ENCODE peak calls at places on chromosomes 13 and 19, in seven cellular contexts. One of them, this sample, is unnamed.

GRCh38 chr13:98576215-98576945 is 527 bp downstream of the STK24 start:
- DNase-seq in CD4-positive, alpha-beta T cell: no peak
- DNase-seq in GM23338: peak; percentile 57
- DNase-seq in CD8-positive, alpha-beta T cell: peak; percentile 46
- DNase-seq in testis: peak; percentile 55
- DNase-seq in AG04450: no peak
- DNase-seq in left ventricle myocardium inferior: peak; percentile 62
- DNase-seq in this sample: peak; percentile 59

GRCh38 chr19:45514376-45515051 is 7.2 kb downstream of the VASP start:
- DNase-seq in CD4-positive, alpha-beta T cell: no peak
- DNase-seq in GM23338: no peak
- DNase-seq in CD8-positive, alpha-beta T cell: no peak
- DNase-seq in testis: no peak
- DNase-seq in AG04450: no peak
- DNase-seq in left ventricle myocardium inferior: no peak
- DNase-seq in this sample: no peak

GRCh38 chr19:3115411-3115810 is 20.4 kb upstream of the GNA15 start:
- DNase-seq in CD4-positive, alpha-beta T cell: no peak
- DNase-seq in GM23338: no peak
- DNase-seq in CD8-positive, alpha-beta T cell: no peak
- DNase-seq in testis: no peak
- DNase-seq in AG04450: no peak
- DNase-seq in left ventricle myocardium inferior: no peak
- DNase-seq in this sample: no peak

GRCh38 chr19:8699908-8700307 is 1.3 kb upstream of the ACTL9 start:
- DNase-seq in CD4-positive, alpha-beta T cell: no peak
- DNase-seq in GM23338: no peak
- DNase-seq in CD8-positive, alpha-beta T cell: no peak
- DNase-seq in testis: no peak
- DNase-seq in AG04450: no peak
- DNase-seq in left ventricle myocardium inferior: no peak
- DNase-seq in this sample: no peak

GRCh38 chr19:51694318-51695085 is 1.4 kb downstream of the SPACA6 start:
- DNase-seq in CD4-positive, alpha-beta T cell: no peak
- DNase-seq in GM23338: no peak
- DNase-seq in CD8-positive, alpha-beta T cell: no peak
- DNase-seq in testis: no peak
- DNase-seq in AG04450: no peak
- DNase-seq in left ventricle myocardium inferior: no peak
- DNase-seq in this sample: no peak

GRCh38 chr13:41457589-41458186 is 338 bp downstream of the RGCC start:
- DNase-seq in CD4-positive, alpha-beta T cell: no peak
- DNase-seq in GM23338: peak; percentile 29
- DNase-seq in CD8-positive, alpha-beta T cell: peak; percentile 52
- DNase-seq in testis: no peak
- DNase-seq in AG04450: no peak
- DNase-seq in left ventricle myocardium inferior: peak; percentile 25
- DNase-seq in this sample: no peak

GRCh38 chr13:80341098-80341701 is at the start of gene SPRY2:
- DNase-seq in CD4-positive, alpha-beta T cell: no peak
- DNase-seq in GM23338: peak; percentile 97
- DNase-seq in CD8-positive, alpha-beta T cell: peak; percentile 15
- DNase-seq in testis: peak; percentile 96
- DNase-seq in AG04450: peak; percentile 85
- DNase-seq in left ventricle myocardium inferior: peak; percentile 94
- DNase-seq in this sample: peak; percentile 85

GRCh38 chr13:50531917-50532899 is 311.3 kb downstream of the DLEU7 start:
- DNase-seq in CD4-positive, alpha-beta T cell: no peak
- DNase-seq in GM23338: no peak
- DNase-seq in CD8-positive, alpha-beta T cell: no peak
- DNase-seq in testis: no peak
- DNase-seq in AG04450: no peak
- DNase-seq in left ventricle myocardium inferior: no peak
- DNase-seq in this sample: no peak

GRCh38 chr19:11475861-11476260 is 5.0 kb downstream of the ELAVL3 start:
- DNase-seq in CD4-positive, alpha-beta T cell: no peak
- DNase-seq in GM23338: no peak
- DNase-seq in CD8-positive, alpha-beta T cell: no peak
- DNase-seq in testis: no peak
- DNase-seq in AG04450: no peak
- DNase-seq in left ventricle myocardium inferior: no peak
- DNase-seq in this sample: no peak

GRCh38 chr13:30798776-30799625 is 63.7 kb downstream of the ALOX5AP start:
- DNase-seq in CD4-positive, alpha-beta T cell: no peak
- DNase-seq in GM23338: peak; percentile 30
- DNase-seq in CD8-positive, alpha-beta T cell: no peak
- DNase-seq in testis: no peak
- DNase-seq in AG04450: no peak
- DNase-seq in left ventricle myocardium inferior: no peak
- DNase-seq in this sample: no peak

GRCh38 chr19:13839938-13840750 is 36.8 kb upstream of the NANOS3 start:
- DNase-seq in CD4-positive, alpha-beta T cell: no peak
- DNase-seq in GM23338: no peak
- DNase-seq in CD8-positive, alpha-beta T cell: peak; percentile 57
- DNase-seq in testis: no peak
- DNase-seq in AG04450: no peak
- DNase-seq in left ventricle myocardium inferior: peak; percentile 65
- DNase-seq in this sample: peak; percentile 71

GRCh38 chr19:18777725-18778389 is 13.2 kb downstream of the COMP start:
- DNase-seq in CD4-positive, alpha-beta T cell: no peak
- DNase-seq in GM23338: no peak
- DNase-seq in CD8-positive, alpha-beta T cell: no peak
- DNase-seq in testis: no peak
- DNase-seq in AG04450: no peak
- DNase-seq in left ventricle myocardium inferior: no peak
- DNase-seq in this sample: no peak

GRCh38 chr19:11656535-11656934 is 59.3 kb downstream of the ZNF627 start:
- DNase-seq in CD4-positive, alpha-beta T cell: no peak
- DNase-seq in GM23338: no peak
- DNase-seq in CD8-positive, alpha-beta T cell: no peak
- DNase-seq in testis: no peak
- DNase-seq in AG04450: no peak
- DNase-seq in left ventricle myocardium inferior: no peak
- DNase-seq in this sample: no peak

GRCh38 chr19:10662384-10663251 is 8.5 kb downstream of the ILF3 start:
- DNase-seq in CD4-positive, alpha-beta T cell: no peak
- DNase-seq in GM23338: no peak
- DNase-seq in CD8-positive, alpha-beta T cell: no peak
- DNase-seq in testis: no peak
- DNase-seq in AG04450: no peak
- DNase-seq in left ventricle myocardium inferior: no peak
- DNase-seq in this sample: no peak

GRCh38 chr19:35206379-35206778 is 22.2 kb downstream of the FAM187B start:
- DNase-seq in CD4-positive, alpha-beta T cell: peak; percentile 40
- DNase-seq in GM23338: no peak
- DNase-seq in CD8-positive, alpha-beta T cell: peak; percentile 62
- DNase-seq in testis: no peak
- DNase-seq in AG04450: no peak
- DNase-seq in left ventricle myocardium inferior: no peak
- DNase-seq in this sample: no peak

GRCh38 chr19:10518444-10519361 is 1.5 kb upstream of the S1PR5 start:
- DNase-seq in CD4-positive, alpha-beta T cell: no peak
- DNase-seq in GM23338: peak; percentile 40
- DNase-seq in CD8-positive, alpha-beta T cell: peak; percentile 35
- DNase-seq in testis: no peak
- DNase-seq in AG04450: no peak
- DNase-seq in left ventricle myocardium inferior: no peak
- DNase-seq in this sample: no peak

GRCh38 chr13:107203146-107203847 is 635.4 kb upstream of the ARGLU1 start:
- DNase-seq in CD4-positive, alpha-beta T cell: no peak
- DNase-seq in GM23338: peak; percentile 82
- DNase-seq in CD8-positive, alpha-beta T cell: no peak
- DNase-seq in testis: peak; percentile 27
- DNase-seq in AG04450: no peak
- DNase-seq in left ventricle myocardium inferior: no peak
- DNase-seq in this sample: no peak

GRCh38 chr19:15428956-15429824 is 10.4 kb upstream of the AKAP8L start:
- DNase-seq in CD4-positive, alpha-beta T cell: no peak
- DNase-seq in GM23338: no peak
- DNase-seq in CD8-positive, alpha-beta T cell: no peak
- DNase-seq in testis: no peak
- DNase-seq in AG04450: no peak
- DNase-seq in left ventricle myocardium inferior: no peak
- DNase-seq in this sample: no peak

GRCh38 chr19:15425321-15425950 is 6.6 kb upstream of the AKAP8L start:
- DNase-seq in CD4-positive, alpha-beta T cell: no peak
- DNase-seq in GM23338: no peak
- DNase-seq in CD8-positive, alpha-beta T cell: no peak
- DNase-seq in testis: no peak
- DNase-seq in AG04450: no peak
- DNase-seq in left ventricle myocardium inferior: no peak
- DNase-seq in this sample: no peak

GRCh38 chr19:15427991-15428471 is 9.2 kb upstream of the AKAP8L start:
- DNase-seq in CD4-positive, alpha-beta T cell: no peak
- DNase-seq in GM23338: no peak
- DNase-seq in CD8-positive, alpha-beta T cell: no peak
- DNase-seq in testis: no peak
- DNase-seq in AG04450: no peak
- DNase-seq in left ventricle myocardium inferior: no peak
- DNase-seq in this sample: no peak

GRCh38 chr19:15426485-15427349 is 7.9 kb upstream of the AKAP8L start:
- DNase-seq in CD4-positive, alpha-beta T cell: no peak
- DNase-seq in GM23338: no peak
- DNase-seq in CD8-positive, alpha-beta T cell: no peak
- DNase-seq in testis: peak; percentile 52
- DNase-seq in AG04450: no peak
- DNase-seq in left ventricle myocardium inferior: no peak
- DNase-seq in this sample: no peak

GRCh38 chr19:15427350-15427700 is 8.5 kb upstream of the AKAP8L start:
- DNase-seq in CD4-positive, alpha-beta T cell: no peak
- DNase-seq in GM23338: no peak
- DNase-seq in CD8-positive, alpha-beta T cell: no peak
- DNase-seq in testis: no peak
- DNase-seq in AG04450: no peak
- DNase-seq in left ventricle myocardium inferior: no peak
- DNase-seq in this sample: no peak
- TF ChIP-seq CTCF in CD4-positive, alpha-beta T cell: no peak
- TF ChIP-seq CTCF in GM23338: no peak
- TF ChIP-seq CTCF in CD8-positive, alpha-beta T cell: no peak
- TF ChIP-seq CTCF in testis: no peak
- TF ChIP-seq CTCF in AG04450: no peak
- TF ChIP-seq CTCF in left ventricle myocardium inferior: no peak
- TF ChIP-seq CTCF in this sample: no peak

GRCh38 chr19:1017115-1017905 is 3.6 kb downstream of the TMEM259 start:
- DNase-seq in CD4-positive, alpha-beta T cell: no peak
- DNase-seq in GM23338: no peak
- DNase-seq in CD8-positive, alpha-beta T cell: no peak
- DNase-seq in testis: no peak
- DNase-seq in AG04450: no peak
- DNase-seq in left ventricle myocardium inferior: peak; percentile 27
- DNase-seq in this sample: no peak
- H3K27ac ChIP-seq in CD4-positive, alpha-beta T cell: no peak overlapping the region
- H3K27ac ChIP-seq in GM23338: peak overlapping the region; percentile 76
- H3K27ac ChIP-seq in CD8-positive, alpha-beta T cell: no peak overlapping the region
- H3K27ac ChIP-seq in testis: peak overlapping the region; percentile 19
- H3K27ac ChIP-seq in AG04450: no peak overlapping the region
- H3K27ac ChIP-seq in left ventricle myocardium inferior: peak overlapping the region; percentile 65
- H3K27ac ChIP-seq in this sample: peak overlapping the region; percentile 93

GRCh38 chr19:41321204-41321599 is 11.2 kb downstream of the CCDC97 start:
- DNase-seq in CD4-positive, alpha-beta T cell: no peak
- DNase-seq in GM23338: no peak
- DNase-seq in CD8-positive, alpha-beta T cell: no peak
- DNase-seq in testis: no peak
- DNase-seq in AG04450: no peak
- DNase-seq in left ventricle myocardium inferior: no peak
- DNase-seq in this sample: no peak

GRCh38 chr19:41323023-41323422 is 13.1 kb downstream of the CCDC97 start:
- DNase-seq in CD4-positive, alpha-beta T cell: no peak
- DNase-seq in GM23338: no peak
- DNase-seq in CD8-positive, alpha-beta T cell: no peak
- DNase-seq in testis: peak; percentile 56
- DNase-seq in AG04450: peak; percentile 74
- DNase-seq in left ventricle myocardium inferior: peak; percentile 45
- DNase-seq in this sample: no peak

GRCh38 chr19:41321600-41322270 is 11.8 kb downstream of the CCDC97 start:
- DNase-seq in CD4-positive, alpha-beta T cell: no peak
- DNase-seq in GM23338: peak; percentile 84
- DNase-seq in CD8-positive, alpha-beta T cell: peak; percentile 27
- DNase-seq in testis: peak; percentile 60
- DNase-seq in AG04450: no peak
- DNase-seq in left ventricle myocardium inferior: no peak
- DNase-seq in this sample: no peak

GRCh38 chr19:41323430-41324125 is 13.6 kb downstream of the CCDC97 start:
- DNase-seq in CD4-positive, alpha-beta T cell: no peak
- DNase-seq in GM23338: peak; percentile 37
- DNase-seq in CD8-positive, alpha-beta T cell: peak; percentile 42
- DNase-seq in testis: peak; percentile 73
- DNase-seq in AG04450: peak; percentile 93
- DNase-seq in left ventricle myocardium inferior: peak; percentile 62
- DNase-seq in this sample: peak; percentile 72

DNA sequence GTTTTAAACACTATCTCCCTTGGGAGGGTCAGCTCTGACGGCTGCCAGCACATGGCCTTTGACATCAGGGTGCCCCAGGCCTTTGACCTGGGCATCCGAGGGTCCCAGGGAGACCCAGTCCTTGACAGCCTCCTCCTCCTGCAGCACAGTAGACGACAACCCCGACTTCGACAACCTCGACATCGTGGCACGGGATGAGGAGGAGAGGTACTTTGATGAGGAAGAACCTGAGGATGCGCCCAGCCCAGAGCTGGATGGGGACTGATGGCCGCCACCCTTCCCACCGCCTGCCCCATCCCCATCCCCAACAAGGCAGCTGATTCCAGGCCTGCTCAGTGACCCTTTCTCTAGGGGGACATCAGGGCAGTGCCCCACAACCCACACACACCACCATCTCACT is 12.5 kb downstream of the CCDC97 start:
- DNase-seq in CD4-positive, alpha-beta T cell: no peak
- DNase-seq in GM23338: no peak
- DNase-seq in CD8-positive, alpha-beta T cell: no peak
- DNase-seq in testis: no peak
- DNase-seq in AG04450: no peak
- DNase-seq in left ventricle myocardium inferior: no peak
- DNase-seq in this sample: no peak
- TF ChIP-seq CTCF in CD4-positive, alpha-beta T cell: no peak
- TF ChIP-seq CTCF in GM23338: no peak
- TF ChIP-seq CTCF in CD8-positive, alpha-beta T cell: no peak
- TF ChIP-seq CTCF in testis: no peak
- TF ChIP-seq CTCF in AG04450: no peak
- TF ChIP-seq CTCF in left ventricle myocardium inferior: no peak
- TF ChIP-seq CTCF in this sample: no peak

DNA sequence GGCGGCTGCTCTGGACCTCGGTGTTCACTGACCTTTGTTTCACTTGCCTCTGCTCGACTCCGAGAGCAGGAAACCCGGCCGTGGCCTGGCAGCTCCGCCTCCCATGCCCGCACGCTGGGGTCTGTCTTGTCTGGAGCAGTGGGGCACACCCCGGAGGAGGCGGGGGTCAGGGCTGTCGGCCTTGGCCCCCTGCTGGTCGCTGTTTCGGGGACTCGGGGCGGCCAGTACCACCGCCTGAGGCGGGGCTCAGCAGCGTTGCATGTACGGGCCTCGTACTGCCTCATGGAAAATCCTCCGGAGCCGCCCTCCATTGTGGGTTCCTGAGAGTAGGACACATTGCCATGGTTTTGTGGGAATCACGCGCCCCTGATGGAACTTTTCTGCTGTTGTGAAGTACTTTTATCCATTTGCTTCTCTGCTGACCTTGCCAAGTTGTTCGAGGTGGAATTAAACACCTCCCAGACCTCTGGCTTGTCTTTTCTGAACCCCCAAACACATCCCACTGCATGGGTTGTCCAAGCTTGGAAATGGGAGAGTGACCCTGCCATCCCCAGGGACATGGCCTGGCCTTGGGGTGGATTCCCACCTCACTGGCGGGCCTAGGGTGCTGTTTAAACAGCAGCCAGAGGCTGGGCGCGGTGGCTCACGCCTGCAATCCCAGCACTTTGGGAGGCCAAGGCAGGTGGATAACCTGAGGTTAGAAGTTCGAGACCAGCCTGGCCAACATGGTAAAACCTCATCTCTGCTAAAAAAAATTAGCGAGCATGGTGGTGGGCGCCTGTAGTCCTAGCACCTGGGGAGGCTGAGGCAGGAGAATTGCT is 5.5 kb upstream of the NDUFS7 start:
- DNase-seq in CD4-positive, alpha-beta T cell: no peak
- DNase-seq in GM23338: no peak
- DNase-seq in CD8-positive, alpha-beta T cell: no peak
- DNase-seq in testis: no peak
- DNase-seq in AG04450: no peak
- DNase-seq in left ventricle myocardium inferior: no peak
- DNase-seq in this sample: no peak
- H3K27ac ChIP-seq in CD4-positive, alpha-beta T cell: no peak overlapping the region
- H3K27ac ChIP-seq in GM23338: no peak overlapping the region
- H3K27ac ChIP-seq in CD8-positive, alpha-beta T cell: no peak overlapping the region
- H3K27ac ChIP-seq in testis: peak overlapping the region; percentile 10
- H3K27ac ChIP-seq in AG04450: no peak overlapping the region
- H3K27ac ChIP-seq in left ventricle myocardium inferior: no peak overlapping the region
- H3K27ac ChIP-seq in this sample: peak overlapping the region; percentile 9